ENCODE peak calls at places on chromosomes 12 and 14, in nine cellular contexts. C is esophagus squamous epithelium, F is small intestine, K is neural progenitor cell, R is right lobe of liver, G is Caco-2, O is MM.1S, A is endothelial cell of umbilical vein, J is upper lobe of right lung. H is an unnamed sample. For H3K4me1, the result is how much of the 10 kb centered on the place peaks cover.

GRCh38 chr12:101838628-101839323 is 8.0 kb upstream of the GNPTAB start:
- DNase-seq in C (no peak), F (peak), K (no peak), R (no peak), G (no peak), O (peak), A (no peak), J (no peak), H (no peak)

GRCh38 chr12:113040722-113041168 is 15.8 kb upstream of the DTX1 start:
- DNase-seq in C (peak), F (peak), K (no peak), R (peak), G (no peak), O (no peak), A (peak), J (peak), H (peak)

GRCh38 chr12:11669348-11669747 is 19.9 kb downstream of the ETV6 start:
- DNase-seq in C (no peak), F (no peak), K (no peak), R (no peak), G (peak), O (no peak), A (no peak), J (no peak), H (no peak)

GRCh38 chr14:33376510-33376909 is 437.8 kb downstream of the NPAS3 start:
- DNase-seq in C (no peak), F (peak), K (no peak), R (no peak), G (no peak), O (no peak), A (peak), J (no peak), H (no peak)

GRCh38 chr14:56122306-56122705 is 4.1 kb downstream of the PELI2 start:
- DNase-seq in C (no peak), F (no peak), K (no peak), R (no peak), G (no peak), O (no peak), A (no peak), J (no peak), H (no peak)

GRCh38 chr12:116454950-116455447 is 104.2 kb upstream of the MAP1LC3B2 start:
- DNase-seq in C (no peak), F (no peak), K (no peak), R (no peak), G (no peak), O (no peak), A (peak), J (no peak), H (peak)

GRCh38 chr12:29245246-29245645 is 96.2 kb downstream of the FAR2 start:
- DNase-seq in C (no peak), F (no peak), K (no peak), R (no peak), G (no peak), O (no peak), A (no peak), J (no peak), H (no peak)

GRCh38 chr12:101654442-101654841 is 43.0 kb upstream of the CHPT1 start:
- DNase-seq in C (no peak), F (no peak), K (no peak), R (no peak), G (no peak), O (no peak), A (no peak), J (no peak), H (no peak)

GRCh38 chr12:38555620-38556596 is 239.3 kb downstream of the ALG10B start:
- DNase-seq in C (no peak), F (no peak), K (no peak), R (no peak), G (no peak), O (no peak), A (no peak), J (no peak), H (no peak)

GRCh38 chr14:51431741-51432140 is 191.7 kb downstream of the TMX1 start:
- DNase-seq in C (no peak), F (no peak), K (no peak), R (no peak), G (no peak), O (no peak), A (no peak), J (no peak), H (no peak)

GRCh38 chr14:103623883-103624482 is 5.0 kb upstream of the KLC1 start:
- DNase-seq in C (no peak), F (no peak), K (no peak), R (no peak), G (no peak), O (no peak), A (no peak), J (peak), H (no peak)

GRCh38 chr12:123532021-123532420 is 1.5 kb downstream of the RILPL1 start:
- DNase-seq in C (no peak), F (no peak), K (no peak), R (no peak), G (no peak), O (peak), A (peak), J (no peak), H (no peak)

GRCh38 chr12:6281081-6281809 is 29.2 kb upstream of the PLEKHG6 start:
- DNase-seq in C (no peak), F (no peak), K (no peak), R (peak), G (no peak), O (no peak), A (no peak), J (peak), H (no peak)
- H3K4me1 ChIP-seq in C (under half), F (under half), K (under half), R (under half), G (under half), O (under half), A (under half), J (under half), H (under half)

GRCh38 chr12:2343672-2344071 is 290.9 kb downstream of the CACNA1C start:
- DNase-seq in C (no peak), F (no peak), K (no peak), R (no peak), G (no peak), O (no peak), A (no peak), J (no peak), H (no peak)

GRCh38 chr12:2341051-2341751 is 288.4 kb downstream of the CACNA1C start:
- DNase-seq in C (no peak), F (no peak), K (no peak), R (peak), G (no peak), O (no peak), A (no peak), J (no peak), H (no peak)

GRCh38 chr12:2339022-2339431 is 286.2 kb downstream of the CACNA1C start:
- DNase-seq in C (no peak), F (peak), K (no peak), R (no peak), G (no peak), O (no peak), A (peak), J (no peak), H (peak)

GRCh38 chr12:2344476-2344875 is 291.7 kb downstream of the CACNA1C start:
- DNase-seq in C (no peak), F (no peak), K (no peak), R (no peak), G (no peak), O (no peak), A (no peak), J (no peak), H (peak)

GRCh38 chr12:2341871-2342270 is 289.1 kb downstream of the CACNA1C start:
- DNase-seq in C (no peak), F (no peak), K (no peak), R (no peak), G (no peak), O (no peak), A (no peak), J (no peak), H (no peak)
- H3K4me1 ChIP-seq in C (under half), F (under half), K (under half), R (under half), G (under half), O (under half), A (under half), J (under half), H (under half)

GRCh38 chr14:94864421-94865195 is 94.7 kb upstream of the GSC start:
- DNase-seq in C (no peak), F (no peak), K (peak), R (no peak), G (peak), O (no peak), A (no peak), J (no peak), H (no peak)
- H3K4me1 ChIP-seq in C (under half), F (under half), K (under half), R (under half), G (under half), O (under half), A (under half), J (under half), H (under half)

GRCh38 chr14:64718762-64719161 is 14.5 kb downstream of the PLEKHG3 start:
- DNase-seq in C (no peak), F (no peak), K (no peak), R (no peak), G (no peak), O (no peak), A (no peak), J (no peak), H (peak)
- H3K4me1 ChIP-seq in C (half or more), F (under half), K (half or more), R (under half), G (half or more), O (under half), A (under half), J (half or more), H (half or more)

GRCh38 chr14:93004699-93005082 is 81.7 kb downstream of the CHGA start:
- DNase-seq in C (no peak), F (no peak), K (no peak), R (no peak), G (no peak), O (no peak), A (no peak), J (no peak), H (no peak)

GRCh38 chr14:93002049-93002448 is 79.1 kb downstream of the CHGA start:
- DNase-seq in C (no peak), F (no peak), K (no peak), R (no peak), G (no peak), O (no peak), A (no peak), J (no peak), H (no peak)

GRCh38 chr14:93003945-93004698 is 81.2 kb downstream of the CHGA start:
- DNase-seq in C (no peak), F (no peak), K (no peak), R (no peak), G (no peak), O (no peak), A (no peak), J (no peak), H (no peak)

GRCh38 chr14:93005135-93005813 is 82.3 kb downstream of the CHGA start:
- DNase-seq in C (no peak), F (no peak), K (no peak), R (no peak), G (no peak), O (no peak), A (no peak), J (no peak), H (no peak)

GRCh38 chr14:93002851-93003298 is 79.9 kb downstream of the CHGA start:
- DNase-seq in C (no peak), F (no peak), K (no peak), R (no peak), G (no peak), O (no peak), A (no peak), J (no peak), H (no peak)
- H3K4me1 ChIP-seq in C (under half), F (under half), K (under half), R (under half), G (under half), O (under half), A (under half), J (under half), H (under half)

DNA sequence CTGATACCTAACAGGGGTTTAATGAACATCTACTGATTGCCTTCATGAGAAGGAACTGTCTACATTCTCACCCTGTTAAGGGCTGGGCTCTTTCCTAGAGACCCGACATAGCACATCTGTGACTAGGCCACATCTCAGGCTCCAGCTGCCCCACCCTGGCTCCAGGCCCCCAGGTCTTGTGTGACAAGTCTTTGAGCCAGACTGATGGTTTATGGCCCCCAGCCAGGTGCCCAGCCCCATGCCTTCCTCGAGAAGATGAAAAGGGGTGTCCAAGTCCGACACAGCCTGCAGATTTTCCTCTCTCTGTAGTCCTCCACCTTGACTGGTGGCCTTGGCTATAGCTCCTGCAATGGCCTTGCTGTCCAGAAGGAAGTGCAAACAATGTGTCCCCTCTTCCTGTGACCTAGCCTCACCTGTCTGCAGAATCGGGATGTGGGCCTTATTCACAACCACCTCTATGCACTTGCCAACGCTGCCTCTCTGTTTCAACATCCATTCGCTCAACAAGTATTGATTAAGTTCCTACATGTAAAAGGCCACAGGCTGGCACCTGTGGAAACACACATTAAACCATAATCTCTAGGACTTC is 4.2 kb downstream of the ACTN1 start:
- DNase-seq in C (no peak), F (no peak), K (no peak), R (no peak), G (no peak), O (no peak), A (no peak), J (no peak), H (no peak)
- H3K4me1 ChIP-seq in C (under half), F (under half), K (under half), R (under half), G (under half), O (under half), A (under half), J (under half), H (half or more)

GRCh38 chr12:96501139-96501741 is 11.9 kb downstream of the CFAP54 start:
- DNase-seq in C (peak), F (peak), K (no peak), R (no peak), G (no peak), O (peak), A (peak), J (no peak), H (peak)
- H3K4me1 ChIP-seq in C (under half), F (under half), K (under half), R (under half), G (under half), O (half or more), A (under half), J (under half), H (under half)

DNA sequence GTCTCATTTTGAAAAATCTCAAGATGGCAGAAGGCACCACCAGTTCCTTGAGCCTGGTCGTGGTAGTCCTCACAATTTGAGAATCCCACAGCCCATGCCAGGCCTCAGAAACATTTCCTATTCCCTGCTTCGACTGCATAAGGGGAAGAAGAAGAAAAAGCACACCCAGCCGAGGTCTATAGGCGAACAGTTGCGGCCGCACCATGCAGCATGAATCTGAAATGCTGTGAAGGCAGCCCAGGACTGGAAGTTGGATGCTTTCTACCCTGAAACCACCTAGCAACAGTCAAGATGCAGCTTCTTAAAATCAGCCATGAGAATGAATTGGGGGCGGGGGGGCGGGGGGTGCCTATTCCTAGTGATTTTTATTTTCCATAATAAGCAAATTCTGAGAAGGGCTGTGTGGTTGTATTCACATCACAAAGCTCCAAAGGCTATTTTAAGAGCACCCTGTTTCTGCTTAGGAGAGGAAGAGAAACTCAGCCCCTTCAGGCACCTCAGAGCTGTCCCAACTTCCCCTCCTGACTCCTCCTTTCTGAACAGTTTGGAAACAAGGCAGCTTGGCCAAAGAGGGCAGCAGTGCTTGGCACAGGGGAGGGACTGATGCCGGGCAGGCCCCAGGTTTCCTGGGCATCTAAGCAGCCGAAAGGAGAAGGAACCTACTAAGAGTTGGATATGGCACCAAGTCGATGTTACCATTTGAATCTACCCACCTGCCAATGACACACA is 172.5 kb upstream of the FOXN3 start:
- DNase-seq in C (no peak), F (no peak), K (no peak), R (no peak), G (no peak), O (no peak), A (no peak), J (no peak), H (no peak)
- H3K4me1 ChIP-seq in C (under half), F (under half), K (under half), R (under half), G (under half), O (under half), A (under half), J (under half), H (under half)

GRCh38 chr12:3601466-3602150 is 110.6 kb downstream of the PRMT8 start:
- DNase-seq in C (no peak), F (no peak), K (no peak), R (no peak), G (no peak), O (no peak), A (no peak), J (peak), H (no peak)
- H3K4me1 ChIP-seq in C (under half), F (under half), K (half or more), R (under half), G (under half), O (under half), A (under half), J (under half), H (under half)

H was measured in RWPE2.